ENCODE peak calls at places on chromosomes 6 and 20, in four cellular contexts. One of them, this sample, is unnamed.

GRCh38 chr6:168169624-168170023 is 90.6 kb upstream of the FRMD1 start:
- DNase-seq in stimulated activated effector memory CD8-positive, alpha-beta T cell treated with anti-CD3 and anti-CD28 coated beads, Interleukin-12 subunit alpha, Interleukin-12 subunit beta, amount 100 ng/mL, for 72 hours: no peak
- DNase-seq in NCI-H510A treated with DMSO at 0.1 percent for 48 hours: no peak
- DNase-seq in activated CD8-positive, alpha-beta memory T cell treated with anti-CD3 and anti-CD28 coated beads for 24 hours: no peak
- DNase-seq in this sample: no peak

GRCh38 chr6:106973018-106973840 is 1.3 kb downstream of the CD24 start:
- DNase-seq in stimulated activated effector memory CD8-positive, alpha-beta T cell treated with anti-CD3 and anti-CD28 coated beads, Interleukin-12 subunit alpha, Interleukin-12 subunit beta, amount 100 ng/mL, for 72 hours: peak; percentile 3
- DNase-seq in NCI-H510A treated with DMSO at 0.1 percent for 48 hours: peak; percentile 17
- DNase-seq in activated CD8-positive, alpha-beta memory T cell treated with anti-CD3 and anti-CD28 coated beads for 24 hours: no peak
- DNase-seq in this sample: peak; percentile 21

GRCh38 chr6:7881765-7882500 is 28.7 kb downstream of the TXNDC5 start:
- DNase-seq in stimulated activated effector memory CD8-positive, alpha-beta T cell treated with anti-CD3 and anti-CD28 coated beads, Interleukin-12 subunit alpha, Interleukin-12 subunit beta, amount 100 ng/mL, for 72 hours: no peak
- DNase-seq in NCI-H510A treated with DMSO at 0.1 percent for 48 hours: no peak
- DNase-seq in activated CD8-positive, alpha-beta memory T cell treated with anti-CD3 and anti-CD28 coated beads for 24 hours: no peak
- DNase-seq in this sample: no peak

GRCh38 chr6:148263010-148263409 is 79.6 kb upstream of the SASH1 start:
- DNase-seq in stimulated activated effector memory CD8-positive, alpha-beta T cell treated with anti-CD3 and anti-CD28 coated beads, Interleukin-12 subunit alpha, Interleukin-12 subunit beta, amount 100 ng/mL, for 72 hours: no peak
- DNase-seq in NCI-H510A treated with DMSO at 0.1 percent for 48 hours: no peak
- DNase-seq in activated CD8-positive, alpha-beta memory T cell treated with anti-CD3 and anti-CD28 coated beads for 24 hours: no peak
- DNase-seq in this sample: no peak

GRCh38 chr6:167697316-167697715 is 129.4 kb upstream of the AFDN start:
- DNase-seq in stimulated activated effector memory CD8-positive, alpha-beta T cell treated with anti-CD3 and anti-CD28 coated beads, Interleukin-12 subunit alpha, Interleukin-12 subunit beta, amount 100 ng/mL, for 72 hours: no peak
- DNase-seq in NCI-H510A treated with DMSO at 0.1 percent for 48 hours: no peak
- DNase-seq in activated CD8-positive, alpha-beta memory T cell treated with anti-CD3 and anti-CD28 coated beads for 24 hours: no peak
- DNase-seq in this sample: no peak

GRCh38 chr6:85185977-85186376 is 263.9 kb upstream of the NT5E start:
- DNase-seq in stimulated activated effector memory CD8-positive, alpha-beta T cell treated with anti-CD3 and anti-CD28 coated beads, Interleukin-12 subunit alpha, Interleukin-12 subunit beta, amount 100 ng/mL, for 72 hours: no peak
- DNase-seq in NCI-H510A treated with DMSO at 0.1 percent for 48 hours: no peak
- DNase-seq in activated CD8-positive, alpha-beta memory T cell treated with anti-CD3 and anti-CD28 coated beads for 24 hours: no peak
- DNase-seq in this sample: no peak

GRCh38 chr6:143727035-143727434 is 49.3 kb downstream of the PHACTR2 start:
- DNase-seq in stimulated activated effector memory CD8-positive, alpha-beta T cell treated with anti-CD3 and anti-CD28 coated beads, Interleukin-12 subunit alpha, Interleukin-12 subunit beta, amount 100 ng/mL, for 72 hours: no peak
- DNase-seq in NCI-H510A treated with DMSO at 0.1 percent for 48 hours: no peak
- DNase-seq in activated CD8-positive, alpha-beta memory T cell treated with anti-CD3 and anti-CD28 coated beads for 24 hours: no peak
- DNase-seq in this sample: no peak

GRCh38 chr6:135088818-135089809 is 34.5 kb upstream of the HBS1L start:
- DNase-seq in stimulated activated effector memory CD8-positive, alpha-beta T cell treated with anti-CD3 and anti-CD28 coated beads, Interleukin-12 subunit alpha, Interleukin-12 subunit beta, amount 100 ng/mL, for 72 hours: no peak
- DNase-seq in NCI-H510A treated with DMSO at 0.1 percent for 48 hours: no peak
- DNase-seq in activated CD8-positive, alpha-beta memory T cell treated with anti-CD3 and anti-CD28 coated beads for 24 hours: no peak
- DNase-seq in this sample: no peak

GRCh38 chr20:45311589-45312211 is 3.6 kb upstream of the MATN4 start:
- DNase-seq in stimulated activated effector memory CD8-positive, alpha-beta T cell treated with anti-CD3 and anti-CD28 coated beads, Interleukin-12 subunit alpha, Interleukin-12 subunit beta, amount 100 ng/mL, for 72 hours: peak; percentile 61
- DNase-seq in NCI-H510A treated with DMSO at 0.1 percent for 48 hours: peak; percentile 45
- DNase-seq in activated CD8-positive, alpha-beta memory T cell treated with anti-CD3 and anti-CD28 coated beads for 24 hours: peak; percentile 88
- DNase-seq in this sample: peak; percentile 68

GRCh38 chr6:107488174-107488874 is 1.6 kb upstream of the SOBP start:
- DNase-seq in stimulated activated effector memory CD8-positive, alpha-beta T cell treated with anti-CD3 and anti-CD28 coated beads, Interleukin-12 subunit alpha, Interleukin-12 subunit beta, amount 100 ng/mL, for 72 hours: no peak
- DNase-seq in NCI-H510A treated with DMSO at 0.1 percent for 48 hours: no peak
- DNase-seq in activated CD8-positive, alpha-beta memory T cell treated with anti-CD3 and anti-CD28 coated beads for 24 hours: peak; percentile 59
- DNase-seq in this sample: no peak

GRCh38 chr6:30700340-30700739 is 9.6 kb upstream of the NRM start:
- DNase-seq in stimulated activated effector memory CD8-positive, alpha-beta T cell treated with anti-CD3 and anti-CD28 coated beads, Interleukin-12 subunit alpha, Interleukin-12 subunit beta, amount 100 ng/mL, for 72 hours: no peak
- DNase-seq in NCI-H510A treated with DMSO at 0.1 percent for 48 hours: no peak
- DNase-seq in activated CD8-positive, alpha-beta memory T cell treated with anti-CD3 and anti-CD28 coated beads for 24 hours: no peak
- DNase-seq in this sample: no peak

GRCh38 chr6:88612631-88613030 is 350.8 kb downstream of the RNGTT start:
- DNase-seq in stimulated activated effector memory CD8-positive, alpha-beta T cell treated with anti-CD3 and anti-CD28 coated beads, Interleukin-12 subunit alpha, Interleukin-12 subunit beta, amount 100 ng/mL, for 72 hours: no peak
- DNase-seq in NCI-H510A treated with DMSO at 0.1 percent for 48 hours: no peak
- DNase-seq in activated CD8-positive, alpha-beta memory T cell treated with anti-CD3 and anti-CD28 coated beads for 24 hours: no peak
- DNase-seq in this sample: no peak

GRCh38 chr6:151004415-151005024 is 139.0 kb downstream of the MTHFD1L start:
- DNase-seq in stimulated activated effector memory CD8-positive, alpha-beta T cell treated with anti-CD3 and anti-CD28 coated beads, Interleukin-12 subunit alpha, Interleukin-12 subunit beta, amount 100 ng/mL, for 72 hours: no peak
- DNase-seq in NCI-H510A treated with DMSO at 0.1 percent for 48 hours: peak; percentile 33
- DNase-seq in activated CD8-positive, alpha-beta memory T cell treated with anti-CD3 and anti-CD28 coated beads for 24 hours: no peak
- DNase-seq in this sample: no peak

GRCh38 chr6:1378224-1379025 is 11.0 kb upstream of the FOXF2 start:
- DNase-seq in stimulated activated effector memory CD8-positive, alpha-beta T cell treated with anti-CD3 and anti-CD28 coated beads, Interleukin-12 subunit alpha, Interleukin-12 subunit beta, amount 100 ng/mL, for 72 hours: no peak
- DNase-seq in NCI-H510A treated with DMSO at 0.1 percent for 48 hours: no peak
- DNase-seq in activated CD8-positive, alpha-beta memory T cell treated with anti-CD3 and anti-CD28 coated beads for 24 hours: peak; percentile 57
- DNase-seq in this sample: no peak

GRCh38 chr20:23435675-23436539 is 3.6 kb upstream of the CSTL1 start:
- DNase-seq in stimulated activated effector memory CD8-positive, alpha-beta T cell treated with anti-CD3 and anti-CD28 coated beads, Interleukin-12 subunit alpha, Interleukin-12 subunit beta, amount 100 ng/mL, for 72 hours: no peak
- DNase-seq in NCI-H510A treated with DMSO at 0.1 percent for 48 hours: no peak
- DNase-seq in activated CD8-positive, alpha-beta memory T cell treated with anti-CD3 and anti-CD28 coated beads for 24 hours: no peak
- DNase-seq in this sample: no peak

GRCh38 chr6:131960371-131961133 is 9.4 kb upstream of the CCN2 start:
- DNase-seq in stimulated activated effector memory CD8-positive, alpha-beta T cell treated with anti-CD3 and anti-CD28 coated beads, Interleukin-12 subunit alpha, Interleukin-12 subunit beta, amount 100 ng/mL, for 72 hours: no peak
- DNase-seq in NCI-H510A treated with DMSO at 0.1 percent for 48 hours: no peak
- DNase-seq in activated CD8-positive, alpha-beta memory T cell treated with anti-CD3 and anti-CD28 coated beads for 24 hours: no peak
- DNase-seq in this sample: no peak

GRCh38 chr6:9398794-9399373 is 963.5 kb upstream of the SLC35B3 start:
- DNase-seq in stimulated activated effector memory CD8-positive, alpha-beta T cell treated with anti-CD3 and anti-CD28 coated beads, Interleukin-12 subunit alpha, Interleukin-12 subunit beta, amount 100 ng/mL, for 72 hours: no peak
- DNase-seq in NCI-H510A treated with DMSO at 0.1 percent for 48 hours: no peak
- DNase-seq in activated CD8-positive, alpha-beta memory T cell treated with anti-CD3 and anti-CD28 coated beads for 24 hours: no peak
- DNase-seq in this sample: no peak

This sample was measured in progenitor cell of endocrine pancreas.